ENCODE peak calls at places on chromosomes 5 and 9, in seven cellular contexts. F is GM23248, J is OCI-LY7, M is MM.1S, L is neural progenitor cell, U is SK-N-SH, W is PC-3. G is an unnamed sample.
A peak's percentile ranks its signal among the peaks of the same experiment; 100 is the strongest.

GRCh38 chr5:11166906-11167305 is 405.9 kb upstream of the DAP start:
- DNase-seq in F (peak; percentile 23), M (no peak), W (peak; percentile 40), L (no peak), J (no peak), U (no peak), G (no peak)

GRCh38 chr5:169521366-169521983 is 62.1 kb upstream of the SPDL1 start:
- DNase-seq in M (no peak), F (no peak), U (no peak), J (no peak), L (no peak), W (no peak), G (no peak)

GRCh38 chr5:146667633-146668032 is 151.6 kb upstream of the GPR151 start:
- DNase-seq in M (no peak), J (no peak), U (no peak), L (no peak), F (peak; percentile 70), W (peak; percentile 52), G (no peak)

GRCh38 chr9:14993061-14993800 is 83.0 kb upstream of the FREM1 start:
- DNase-seq in F (peak; percentile 99), L (peak; percentile 95), W (no peak), M (no peak), U (peak; percentile 93), J (no peak), G (peak; percentile 99)

GRCh38 chr5:194102-194501 is 2.8 kb downstream of the LRRC14B start:
- DNase-seq in W (no peak), U (no peak), M (peak; percentile 5), F (no peak), J (no peak), L (no peak), G (no peak)

GRCh38 chr9:85600675-85601263 is 141.0 kb downstream of the AGTPBP1 start:
- DNase-seq in F (no peak), W (no peak), L (no peak), J (no peak), M (no peak), U (peak; percentile 26), G (peak; percentile 74)

GRCh38 chr5:135265497-135266300 is 133.3 kb downstream of the MACROH2A1 start:
- DNase-seq in L (no peak), M (no peak), U (no peak), F (no peak), J (no peak), W (no peak), G (no peak)

GRCh38 chr5:107553063-107553676 is 117.6 kb downstream of the EFNA5 start:
- DNase-seq in U (no peak), M (no peak), L (no peak), F (peak; percentile 52), J (no peak), W (peak; percentile 34), G (peak; percentile 39)

GRCh38 chr9:128702949-128703615 is 779 bp downstream of the PKN3 start:
- DNase-seq in W (no peak), F (peak; percentile 27), J (no peak), U (peak; percentile 79), M (no peak), L (peak; percentile 82), G (peak; percentile 72)
- TF ChIP-seq EZH2phosphoT487 in W (no peak), F (no peak), J (no peak), U (no peak), M (no peak), L (no peak), G (no peak)

DNA sequence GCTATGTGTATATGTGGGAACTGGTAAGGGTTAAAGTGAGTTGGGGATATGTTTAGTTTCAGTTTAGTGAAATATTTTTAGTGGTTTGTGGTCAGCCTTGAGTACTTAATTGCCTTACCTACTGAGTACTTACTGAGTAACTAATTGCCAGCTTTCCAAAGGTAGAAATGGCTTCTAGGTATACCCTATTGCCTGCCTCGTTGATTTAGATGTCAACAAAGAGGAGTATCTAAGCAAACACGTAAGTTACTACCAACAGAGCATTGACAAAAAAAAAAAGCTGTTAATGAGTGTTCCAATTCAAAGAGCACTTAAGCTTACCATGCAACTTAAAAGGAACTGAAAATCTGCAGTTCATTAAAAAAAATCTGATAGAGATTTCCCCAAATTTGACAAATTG is 8.8 kb downstream of the ATP10B start:
- DNase-seq in F (no peak), M (peak; percentile 73), W (no peak), L (no peak), J (no peak), U (no peak), G (no peak)
- TF ChIP-seq EZH2phosphoT487 in F (no peak), M (no peak), W (no peak), L (no peak), J (no peak), U (no peak), G (no peak)

GRCh38 chr9:107462691-107463090 is 26.9 kb downstream of the KLF4 start:
- DNase-seq in U (no peak), F (peak; percentile 74), W (peak; percentile 57), L (no peak), M (no peak), J (no peak), G (no peak)

GRCh38 chr9:107467416-107467815 is 22.2 kb downstream of the KLF4 start:
- DNase-seq in U (no peak), F (peak; percentile 44), W (no peak), M (no peak), L (no peak), J (no peak), G (no peak)

GRCh38 chr9:107471562-107471961 is 18.0 kb downstream of the KLF4 start:
- DNase-seq in L (no peak), W (no peak), J (no peak), M (no peak), U (no peak), F (no peak), G (no peak)

GRCh38 chr9:107460153-107461023 is 29.2 kb downstream of the KLF4 start:
- DNase-seq in W (no peak), M (no peak), F (no peak), J (no peak), U (no peak), L (no peak), G (no peak)

GRCh38 chr9:107465467-107466451 is 23.8 kb downstream of the KLF4 start:
- DNase-seq in W (peak; percentile 55), M (peak; percentile 45), F (peak; percentile 88), L (peak; percentile 89), U (peak; percentile 84), J (no peak), G (peak; percentile 85)
- TF ChIP-seq EZH2phosphoT487 in W (no peak), M (no peak), F (no peak), L (peak; percentile 18), U (peak; percentile 61), J (no peak), G (no peak)

DNA sequence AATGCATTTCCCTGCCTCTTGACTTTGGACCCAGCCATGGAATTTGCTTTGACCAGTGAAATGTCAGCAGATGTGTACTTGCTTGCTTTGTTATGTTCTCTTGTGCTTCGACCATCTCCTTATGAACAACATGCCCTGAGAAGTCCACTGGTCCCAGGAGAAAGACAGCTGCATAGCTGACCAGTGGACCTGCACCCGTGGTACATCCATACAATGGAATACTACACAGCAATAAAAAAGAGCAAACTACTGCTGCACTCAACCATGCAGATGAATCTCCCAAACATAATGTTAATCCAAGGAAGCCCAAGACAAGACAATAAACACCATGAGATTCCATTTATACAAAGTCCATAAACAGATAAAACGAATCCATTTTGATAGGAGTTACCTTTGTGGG is 30.0 kb downstream of the MARCHF11 start:
- DNase-seq in L (no peak), M (no peak), U (no peak), F (no peak), W (no peak), J (no peak), G (no peak)
- TF ChIP-seq EZH2phosphoT487 in L (no peak), M (no peak), U (no peak), F (no peak), W (no peak), J (no peak), G (no peak)

DNA sequence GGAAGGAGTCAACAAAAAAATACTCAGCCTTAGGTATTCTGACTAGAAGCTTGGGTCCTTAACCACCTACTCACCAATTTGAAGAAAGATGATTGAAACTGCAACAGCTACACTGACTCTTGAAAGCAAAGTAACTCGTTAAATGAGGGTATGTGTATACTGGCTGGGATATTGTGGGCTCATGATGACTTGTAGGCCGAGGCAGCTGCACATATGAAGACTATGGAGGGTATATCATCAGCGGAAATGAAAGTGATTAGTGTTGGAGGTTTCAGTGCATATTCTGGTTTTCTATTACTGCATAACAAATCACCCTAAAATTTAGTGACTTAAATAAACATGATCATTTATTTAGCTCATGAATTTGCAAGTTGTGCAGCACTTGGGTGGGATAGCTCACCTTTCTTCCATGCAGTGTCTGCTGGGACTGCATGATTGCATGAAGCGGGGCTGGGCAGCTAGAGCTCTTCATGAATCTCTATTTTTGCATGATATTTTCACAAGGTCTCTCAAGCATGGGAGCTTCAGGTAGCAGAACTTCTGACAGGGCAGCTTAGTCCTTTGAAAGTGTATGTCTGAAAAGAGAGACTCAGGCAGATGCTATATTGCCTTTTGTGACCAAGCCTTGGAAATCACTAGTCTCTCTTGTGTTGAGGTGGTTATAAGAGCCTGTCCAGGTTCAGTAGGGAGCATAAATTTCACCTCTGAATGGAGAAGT is 96.1 kb upstream of the CDKN2B start:
- DNase-seq in J (peak; percentile 20), M (peak; percentile 78), F (no peak), U (no peak), W (no peak), L (no peak), G (no peak)
- TF ChIP-seq EZH2phosphoT487 in J (no peak), M (no peak), F (no peak), U (no peak), W (no peak), L (no peak), G (no peak)

GRCh38 chr5:37815913-37816312 is 23.9 kb downstream of the GDNF start:
- DNase-seq in W (no peak), J (no peak), M (no peak), U (no peak), L (no peak), F (no peak), G (no peak)

GRCh38 chr5:37814699-37815098 is 25.1 kb downstream of the GDNF start:
- DNase-seq in M (no peak), J (no peak), W (peak; percentile 93), F (no peak), L (no peak), U (no peak), G (no peak)

GRCh38 chr5:37812365-37812764 is 27.5 kb downstream of the GDNF start:
- DNase-seq in U (no peak), W (no peak), M (no peak), F (peak; percentile 41), L (no peak), J (no peak), G (no peak)

GRCh38 chr5:37816883-37817282 is 23.0 kb downstream of the GDNF start:
- DNase-seq in M (no peak), U (no peak), J (no peak), L (peak; percentile 51), F (peak; percentile 56), W (no peak), G (no peak)

GRCh38 chr5:37816331-37816730 is 23.5 kb downstream of the GDNF start:
- DNase-seq in M (no peak), F (peak; percentile 23), J (no peak), W (no peak), U (no peak), L (no peak), G (no peak)
- TF ChIP-seq EZH2phosphoT487 in M (no peak), F (no peak), J (no peak), W (no peak), U (no peak), L (no peak), G (no peak)

GRCh38 chr5:149409268-149409948 is 30.3 kb upstream of the IL17B start:
- DNase-seq in M (no peak), L (no peak), J (no peak), U (no peak), F (no peak), W (no peak), G (peak; percentile 61)
- TF ChIP-seq EZH2phosphoT487 in M (no peak), L (no peak), J (no peak), U (no peak), F (no peak), W (no peak), G (no peak)